ENCODE peak calls at places on chromosome 16, in four cellular contexts. L is transverse colon, I is GM23248, H is IMR-90. J is an unnamed sample.

GRCh38 chr16:75372236-75372856 is 61.0 kb downstream of the CFDP1 start:
- DNase-seq in L (no peak), I (peak; percentile 84), H (peak; percentile 59), J (no peak)

GRCh38 chr16:73601911-73602310 is 554.0 kb upstream of the ZFHX3 start:
- DNase-seq in H (no peak), L (no peak), I (no peak), J (no peak)

GRCh38 chr16:72878301-72879269 is 169.3 kb downstream of the ZFHX3 start:
- DNase-seq in L (no peak), I (peak; percentile 8), H (peak; percentile 75), J (peak; percentile 88)

GRCh38 chr16:19884611-19885455 is at the start of gene GPRC5B:
- DNase-seq in H (peak; percentile 25), L (peak; percentile 34), I (peak; percentile 54), J (peak; percentile 38)

GRCh38 chr16:3195975-3196374 is 8.0 kb downstream of the OR1F1 start:
- DNase-seq in I (no peak), H (no peak), L (no peak), J (no peak)

GRCh38 chr16:72990003-72990521 is 57.9 kb downstream of the ZFHX3 start:
- DNase-seq in H (peak; percentile 68), L (peak; percentile 68), I (peak; percentile 86), J (peak; percentile 81)

GRCh38 chr16:54175552-54176375 is 110.8 kb downstream of the IRX3 start:
- DNase-seq in L (no peak), I (peak; percentile 62), H (no peak), J (no peak)

GRCh38 chr16:56337858-56338325 is 87.5 kb downstream of the AMFR start:
- DNase-seq in L (no peak), I (no peak), H (no peak), J (no peak)

GRCh38 chr16:22848451-22848850 is 34.5 kb downstream of the HS3ST2 start:
- DNase-seq in H (no peak), L (no peak), I (no peak), J (no peak)

GRCh38 chr16:73036074-73036826 is 11.7 kb downstream of the ZFHX3 start:
- DNase-seq in I (no peak), H (no peak), L (no peak), J (no peak)

GRCh38 chr16:81350306-81350615 is 35.5 kb downstream of the GAN start:
- DNase-seq in I (peak; percentile 43), L (no peak), H (peak; percentile 9), J (no peak)

GRCh38 chr16:14502932-14503741 is 126.9 kb downstream of the PARN start:
- DNase-seq in H (peak; percentile 76), I (peak; percentile 66), L (no peak), J (no peak)

GRCh38 chr16:59195242-59195641 is 461.1 kb upstream of the GOT2 start:
- DNase-seq in L (no peak), H (no peak), I (no peak), J (no peak)

GRCh38 chr16:85735225-85735722 is 15.6 kb downstream of the C16orf74 start:
- DNase-seq in L (peak; percentile 67), H (no peak), I (no peak), J (no peak)

GRCh38 chr16:86608301-86608747 is 30.0 kb downstream of the FOXL1 start:
- DNase-seq in I (peak; percentile 40), H (peak; percentile 49), L (no peak), J (no peak)

GRCh38 chr16:88287219-88287618 is 95.5 kb upstream of the ZNF469 start:
- DNase-seq in L (no peak), H (no peak), I (no peak), J (peak; percentile 70)

GRCh38 chr16:85395207-85395912 is 217.8 kb upstream of the GSE1 start:
- DNase-seq in I (peak; percentile 99), L (peak; percentile 67), H (peak; percentile 98), J (peak; percentile 93)

GRCh38 chr16:55480228-55480655 is 1.2 kb downstream of the MMP2 start:
- DNase-seq in H (peak; percentile 93), L (peak; percentile 71), I (peak; percentile 98), J (peak; percentile 66)

GRCh38 chr16:83802135-83802534 is 5.6 kb upstream of the HSBP1 start:
- DNase-seq in L (no peak), H (peak; percentile 81), I (peak; percentile 93), J (no peak)

GRCh38 chr16:1919680-1919998 is 1.4 kb upstream of the HS3ST6 start:
- DNase-seq in L (no peak), H (no peak), I (no peak), J (no peak)

GRCh38 chr16:1918312-1918889 is at the start of gene HS3ST6:
- DNase-seq in H (no peak), I (no peak), L (no peak), J (no peak)

GRCh38 chr16:1922357-1922756 is 4.1 kb upstream of the HS3ST6 start:
- DNase-seq in H (no peak), I (no peak), L (no peak), J (no peak)

GRCh38 chr16:1918890-1919679 is 870 bp upstream of the HS3ST6 start:
- DNase-seq in H (no peak), L (no peak), I (no peak), J (no peak)

DNA sequence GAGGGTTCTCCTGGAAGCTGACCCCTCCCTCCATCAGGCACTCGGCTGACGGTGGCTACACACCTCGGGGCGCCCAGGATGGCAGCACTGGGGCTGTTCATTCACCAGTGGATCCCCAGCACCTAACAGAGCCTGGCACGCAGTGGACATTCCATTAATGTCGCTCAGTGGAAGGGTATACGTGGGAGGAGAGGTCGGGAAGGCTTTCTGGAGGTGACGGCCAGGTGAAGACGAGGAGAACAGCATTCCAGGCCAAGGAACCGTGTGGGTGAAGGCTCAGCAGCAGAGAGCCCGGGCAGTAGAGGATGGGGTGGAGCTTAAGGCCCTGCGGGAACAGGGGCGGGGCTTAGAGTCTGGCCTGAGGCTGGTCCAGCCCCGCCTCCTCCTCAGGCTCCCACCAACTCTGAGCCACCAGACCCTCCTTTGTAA is 2.5 kb upstream of the HS3ST6 start:
- DNase-seq in H (no peak), L (peak; percentile 61), I (peak; percentile 54), J (no peak)
- H3K4me1 ChIP-seq in H (no peaks in the 10 kb centered on the region), L (peaks cover 33% of the 10 kb centered on the region), I (no peaks in the 10 kb centered on the region), J (peaks cover 8% of the 10 kb centered on the region)

GRCh38 chr16:28292731-28293588 is 635 bp downstream of the SBK1 start:
- DNase-seq in I (no peak), H (no peak), L (peak; percentile 11), J (peak; percentile 33)
- H3K4me1 ChIP-seq in I (no peaks in the 10 kb centered on the region), H (no peaks in the 10 kb centered on the region), L (peaks cover 14% of the 10 kb centered on the region), J (peaks cover 18% of the 10 kb centered on the region)

GRCh38 chr16:528111-529011 is 849 bp downstream of the CAPN15 start:
- DNase-seq in H (peak; percentile 61), L (peak; percentile 87), I (peak; percentile 91), J (peak; percentile 43)
- H3K4me1 ChIP-seq in H (peaks cover 21% of the 10 kb centered on the region), L (peaks cover 65% of the 10 kb centered on the region), I (peaks cover 34% of the 10 kb centered on the region), J (peaks cover 46% of the 10 kb centered on the region)

DNA sequence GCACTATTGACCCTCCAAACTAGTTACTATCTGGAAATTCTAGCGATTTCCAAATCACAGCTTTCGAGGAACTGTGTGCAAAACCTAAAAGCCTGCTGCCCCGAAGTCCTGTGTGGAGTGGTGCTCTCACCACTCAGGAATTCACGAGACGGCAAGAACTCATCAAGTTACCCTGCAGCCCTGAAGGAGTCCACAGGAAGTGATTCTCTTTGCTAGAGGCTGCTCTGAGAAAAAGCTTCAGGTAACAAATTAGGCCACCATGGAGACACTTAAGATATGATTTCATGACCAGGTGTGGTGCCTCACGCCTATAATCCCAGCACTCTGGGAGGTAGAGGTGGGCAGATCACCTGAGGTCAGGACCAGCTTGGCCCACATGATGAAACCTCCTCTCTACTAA is 19.1 kb downstream of the ANKRD11 start:
- DNase-seq in I (peak; percentile 82), H (peak; percentile 88), L (no peak), J (no peak)
- H3K4me1 ChIP-seq in I (peaks cover 44% of the 10 kb centered on the region), H (peaks cover 25% of the 10 kb centered on the region), L (peaks cover 74% of the 10 kb centered on the region), J (peaks cover 12% of the 10 kb centered on the region)

GRCh38 chr16:29892458-29892813 is 6.9 kb downstream of the SEZ6L2 start:
- DNase-seq in L (no peak), I (no peak), H (no peak), J (no peak)
- H3K4me1 ChIP-seq in L (no peaks in the 10 kb centered on the region), I (no peaks in the 10 kb centered on the region), H (no peaks in the 10 kb centered on the region), J (no peaks in the 10 kb centered on the region)

GRCh38 chr16:4378202-4378666 is 6.6 kb downstream of the VASN start:
- DNase-seq in I (peak; percentile 88), H (no peak), L (no peak), J (no peak)
- H3K4me1 ChIP-seq in I (peaks cover 63% of the 10 kb centered on the region), H (peaks cover 34% of the 10 kb centered on the region), L (peaks cover 41% of the 10 kb centered on the region), J (peaks cover 38% of the 10 kb centered on the region)

J was measured in adrenal gland.